ENCODE peak calls at places on chromosomes 1 and 21, in four cellular contexts. P, K, T and S are unnamed samples.

GRCh38 chr1:57916034-57916433 is 492.2 kb upstream of the DAB1 start:
- DNase-seq in P (no peak), K (no peak), T (no peak), S (no peak)

GRCh38 chr1:209390764-209391163 is 192.8 kb upstream of the CAMK1G start:
- DNase-seq in P (no peak), T (no peak), K (no peak), S (no peak)

GRCh38 chr1:91307784-91308409 is 96.7 kb downstream of the HFM1 start:
- DNase-seq in K (no peak), P (no peak), T (no peak), S (no peak)

GRCh38 chr1:198107041-198107440 is 49.8 kb upstream of the NEK7 start:
- DNase-seq in K (no peak), T (no peak), P (no peak), S (no peak)

GRCh38 chr1:178134061-178134460 is 40.2 kb downstream of the RASAL2 start:
- DNase-seq in P (no peak), K (no peak), T (no peak), S (no peak)

GRCh38 chr21:14757533-14758327 is 211.6 kb upstream of the SAMSN1 start:
- DNase-seq in T (no peak), P (no peak), K (no peak), S (no peak)

GRCh38 chr1:3156936-3157335 is 87.9 kb downstream of the PRDM16 start:
- DNase-seq in T (no peak), P (no peak), K (no peak), S (no peak)

GRCh38 chr1:150159550-150159949 is 9.8 kb downstream of the PLEKHO1 start:
- DNase-seq in P (no peak), K (no peak), T (no peak), S (no peak)

GRCh38 chr1:6303397-6304012 is 42.6 kb upstream of the GPR153 start:
- DNase-seq in K (no peak), P (no peak), T (no peak), S (no peak)

GRCh38 chr1:88979749-88980116 is 12.7 kb downstream of the KYAT3 start:
- DNase-seq in T (no peak), P (no peak), K (no peak), S (no peak)

GRCh38 chr1:171061425-171062143 is 29.1 kb upstream of the FMO3 start:
- DNase-seq in P (no peak), K (no peak), T (no peak), S (no peak)

GRCh38 chr1:2352341-2353214 is 38.8 kb downstream of the MORN1 start:
- DNase-seq in P (no peak), T (no peak), K (no peak), S (no peak)

GRCh38 chr1:94285026-94285654 is 47.8 kb upstream of the ARHGAP29 start:
- DNase-seq in P (no peak), K (no peak), T (no peak), S (no peak)

GRCh38 chr21:21813295-21813694 is 815.1 kb downstream of the NCAM2 start:
- DNase-seq in K (no peak), T (no peak), P (no peak), S (no peak)

GRCh38 chr1:115426271-115426771 is 88.3 kb upstream of the NGF start:
- DNase-seq in K (no peak), P (no peak), T (no peak), S (no peak)

GRCh38 chr1:93738075-93738622 is 56.5 kb upstream of the BCAR3 start:
- DNase-seq in K (no peak), T (no peak), P (no peak), S (no peak)

DNA sequence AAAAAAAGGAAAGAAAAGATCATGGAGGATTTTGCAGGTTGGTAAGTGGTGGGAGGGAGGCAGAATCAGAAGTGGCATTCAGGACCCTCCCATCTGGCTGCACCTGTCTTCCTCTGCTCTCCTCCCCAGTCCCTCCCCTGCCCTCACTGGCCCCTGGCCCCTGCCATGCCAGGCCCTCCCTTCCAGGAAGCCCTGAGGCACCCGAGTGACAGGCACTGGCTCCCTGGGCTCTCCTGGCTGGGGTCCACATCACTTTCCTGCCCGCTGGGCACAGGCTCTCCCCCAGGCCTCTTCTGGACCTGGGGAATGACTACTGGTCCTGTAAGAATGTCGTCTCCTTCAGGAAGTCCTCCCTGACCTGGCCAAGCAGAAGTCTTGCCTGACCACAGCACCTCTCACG is 15.3 kb upstream of the ADARB1 start:
- DNase-seq in P (no peak), T (no peak), K (no peak), S (no peak)
- TF ChIP-seq CBFB in P (no peak), T (no peak), K (no peak), S (no peak)

GRCh38 chr21:27633631-27634030 is 666.7 kb upstream of the ADAMTS5 start:
- DNase-seq in T (no peak), K (no peak), P (no peak), S (no peak)

GRCh38 chr21:27636671-27637070 is 669.8 kb upstream of the ADAMTS5 start:
- DNase-seq in K (no peak), P (no peak), T (no peak), S (no peak)

DNA sequence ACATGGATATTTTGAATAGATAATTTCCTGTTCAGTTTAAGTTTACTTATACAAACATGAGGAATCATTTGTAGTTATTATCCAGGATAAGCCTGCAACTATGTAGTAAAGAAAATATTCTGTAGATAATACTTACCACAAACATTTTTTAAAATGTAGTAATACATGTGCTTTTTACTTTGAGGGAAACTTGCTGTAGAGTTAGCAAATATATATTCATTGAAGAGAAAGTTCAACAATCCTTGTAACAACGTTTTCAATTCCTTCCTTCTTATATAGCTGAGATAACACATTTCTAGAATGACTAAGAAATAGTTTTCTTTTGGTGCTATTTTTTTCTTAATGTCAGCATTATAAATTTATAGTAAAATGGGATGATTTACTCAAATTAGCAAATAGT is 664.6 kb upstream of the ADAMTS5 start:
- DNase-seq in T (no peak), K (no peak), P (no peak), S (no peak)
- TF ChIP-seq CREM in T (no peak), K (no peak), P (no peak), S (no peak)

DNA sequence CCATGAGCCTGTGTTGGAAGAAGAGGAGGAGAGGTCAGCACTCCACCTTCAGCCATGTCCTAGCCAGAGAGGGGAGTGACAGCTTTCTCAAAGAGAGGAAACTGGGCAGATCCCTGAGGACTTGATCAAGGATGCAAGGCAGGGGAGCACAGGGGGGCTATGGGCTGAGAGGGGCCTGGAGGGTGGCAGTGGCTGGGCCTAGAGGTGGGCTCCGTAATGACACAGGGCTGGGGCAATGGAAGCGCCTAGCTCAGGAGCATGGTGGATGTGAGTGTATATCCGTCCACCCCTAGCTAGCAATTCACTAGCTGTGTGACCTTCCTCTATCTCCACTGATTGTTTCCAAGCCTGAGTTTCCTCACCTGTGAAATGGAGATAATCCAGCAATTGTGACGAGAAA is 32.6 kb downstream of the NEK2 start:
- DNase-seq in K (no peak), T (no peak), P (no peak), S (no peak)
- TF ChIP-seq CBFB in K (no peak), T (no peak), P (no peak), S (no peak)

GRCh38 chr1:110307239-110307974 is 31.8 kb upstream of the RBM15 start:
- DNase-seq in T (no peak), P (no peak), K (no peak), S (no peak)

GRCh38 chr1:110310300-110310699 is 28.9 kb upstream of the RBM15 start:
- DNase-seq in P (no peak), K (no peak), T (no peak), S (no peak)

GRCh38 chr1:110309139-110309538 is 30.0 kb upstream of the RBM15 start:
- DNase-seq in T (no peak), K (no peak), P (no peak), S (no peak)

GRCh38 chr1:110308247-110308646 is 30.9 kb upstream of the RBM15 start:
- DNase-seq in T (no peak), P (no peak), K (no peak), S (no peak)

GRCh38 chr1:110309768-110310167 is 29.4 kb upstream of the RBM15 start:
- DNase-seq in K (no peak), P (no peak), T (no peak), S (no peak)
- TF ChIP-seq CREM in K (no peak), P (no peak), T (no peak), S (no peak)

DNA sequence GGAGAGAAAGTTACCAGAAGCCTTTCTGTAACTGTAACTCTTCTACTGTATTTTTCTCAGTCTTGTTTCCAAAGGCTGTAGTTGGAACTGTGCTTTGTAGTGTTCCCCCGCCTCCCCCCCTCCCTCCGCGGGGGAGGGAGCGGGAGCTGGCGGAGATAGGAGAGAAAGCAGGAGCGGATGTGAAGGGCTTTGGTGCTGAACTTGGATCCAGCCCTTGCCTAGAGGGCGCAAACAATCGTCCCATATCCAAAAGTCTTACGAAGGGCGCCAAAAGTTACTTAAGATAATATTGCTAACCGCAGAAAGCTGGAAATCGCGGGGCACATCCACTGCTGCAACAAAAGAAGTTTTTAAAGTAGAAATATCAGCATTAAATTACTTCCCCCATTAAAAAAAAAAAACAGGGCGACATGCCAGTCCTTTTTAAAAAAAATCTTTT is 2.4 kb upstream of the NFIA start:
- DNase-seq in K (peak), P (peak), T (no peak), S (peak)
- TF ChIP-seq CBFB in K (no peak), P (no peak), T (no peak), S (no peak)

DNA sequence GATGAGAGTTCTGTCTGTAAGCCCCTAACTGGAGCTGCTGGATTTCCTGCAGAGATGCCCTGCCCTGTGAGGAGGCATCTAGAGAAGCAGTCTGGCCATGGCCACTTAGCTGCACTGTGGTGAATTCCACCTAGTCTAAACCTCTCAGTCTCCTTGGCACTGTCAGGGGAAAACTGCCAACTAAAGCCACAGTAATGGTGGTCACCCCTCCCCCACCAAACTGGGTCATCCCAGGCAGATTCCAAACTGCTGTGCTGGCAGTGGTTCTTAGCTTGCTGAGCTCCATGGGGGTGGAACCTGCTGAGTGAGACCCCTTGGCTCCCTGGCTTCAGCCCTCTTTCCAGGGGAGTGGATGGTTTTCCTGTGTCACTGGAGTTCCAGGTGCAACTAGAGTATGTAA is 740.6 kb downstream of the RWDD3 start:
- DNase-seq in K (no peak), T (no peak), P (no peak), S (no peak)
- TF ChIP-seq CREM in K (no peak), T (no peak), P (no peak), S (no peak)